ENCODE peak calls at places on chromosomes 13 and 19, in five cellular contexts. One of them, this sample, is unnamed.

GRCh38 chr19:40601061-40601973 is at the start of gene LTBP4:
- DNase-seq in GM23248: peak; percentile 75
- DNase-seq in HCT116: no peak
- DNase-seq in PC-3: no peak
- DNase-seq in neural progenitor cell: peak; percentile 72
- DNase-seq in this sample: no peak

GRCh38 chr19:53823380-53824120 is 564 bp downstream of the NLRP12 start:
- DNase-seq in neural progenitor cell: no peak
- DNase-seq in HCT116: no peak
- DNase-seq in PC-3: peak; percentile 16
- DNase-seq in GM23248: no peak
- DNase-seq in this sample: peak; percentile 53

GRCh38 chr19:45615795-45616708 is 14.0 kb upstream of the GPR4 start:
- DNase-seq in neural progenitor cell: peak; percentile 99
- DNase-seq in GM23248: peak; percentile 94
- DNase-seq in HCT116: peak; percentile 97
- DNase-seq in PC-3: peak; percentile 80
- DNase-seq in this sample: peak; percentile 80

GRCh38 chr13:48485447-48485846 is 47.4 kb downstream of the RCBTB2 start:
- DNase-seq in GM23248: no peak
- DNase-seq in HCT116: no peak
- DNase-seq in PC-3: no peak
- DNase-seq in neural progenitor cell: no peak
- DNase-seq in this sample: no peak

GRCh38 chr19:56837892-56838679 is 2.4 kb downstream of the PEG3 start:
- DNase-seq in GM23248: peak; percentile 60
- DNase-seq in HCT116: no peak
- DNase-seq in PC-3: peak; percentile 58
- DNase-seq in neural progenitor cell: no peak
- DNase-seq in this sample: no peak

GRCh38 chr19:4521170-4521887 is 3.0 kb upstream of the PLIN4 start:
- DNase-seq in neural progenitor cell: no peak
- DNase-seq in GM23248: no peak
- DNase-seq in PC-3: peak; percentile 22
- DNase-seq in HCT116: no peak
- DNase-seq in this sample: peak; percentile 57

GRCh38 chr13:42174344-42175162 is 97.4 kb upstream of the AKAP11 start:
- DNase-seq in PC-3: no peak
- DNase-seq in GM23248: peak; percentile 2
- DNase-seq in neural progenitor cell: no peak
- DNase-seq in HCT116: no peak
- DNase-seq in this sample: no peak

GRCh38 chr13:30870049-30870884 is 35.8 kb upstream of the MEDAG start:
- DNase-seq in GM23248: peak; percentile 99
- DNase-seq in PC-3: peak; percentile 46
- DNase-seq in HCT116: peak; percentile 79
- DNase-seq in neural progenitor cell: peak; percentile 11
- DNase-seq in this sample: peak; percentile 78

GRCh38 chr19:43534811-43535761 is 2.1 kb downstream of the ZNF575 start:
- DNase-seq in HCT116: no peak
- DNase-seq in GM23248: peak; percentile 71
- DNase-seq in neural progenitor cell: peak; percentile 92
- DNase-seq in PC-3: peak; percentile 17
- DNase-seq in this sample: no peak

GRCh38 chr13:100827489-100828000 is 152.9 kb upstream of the TMTC4 start:
- DNase-seq in neural progenitor cell: no peak
- DNase-seq in PC-3: peak; percentile 6
- DNase-seq in HCT116: no peak
- DNase-seq in GM23248: no peak
- DNase-seq in this sample: no peak

GRCh38 chr19:4722671-4723464 is 774 bp downstream of the DPP9 start:
- DNase-seq in GM23248: peak; percentile 87
- DNase-seq in PC-3: peak; percentile 42
- DNase-seq in neural progenitor cell: peak; percentile 10
- DNase-seq in HCT116: no peak
- DNase-seq in this sample: no peak

GRCh38 chr13:77896536-77896935 is 22.1 kb downstream of the EDNRB start:
- DNase-seq in GM23248: peak; percentile 86
- DNase-seq in HCT116: no peak
- DNase-seq in neural progenitor cell: no peak
- DNase-seq in PC-3: peak; percentile 36
- DNase-seq in this sample: no peak

GRCh38 chr19:16249826-16250434 is 52.2 kb downstream of the AP1M1 start:
- DNase-seq in GM23248: peak; percentile 50
- DNase-seq in neural progenitor cell: no peak
- DNase-seq in PC-3: no peak
- DNase-seq in HCT116: no peak
- DNase-seq in this sample: peak; percentile 28

GRCh38 chr13:44140146-44140545 is 233.5 kb upstream of the SERP2 start:
- DNase-seq in GM23248: no peak
- DNase-seq in HCT116: no peak
- DNase-seq in neural progenitor cell: peak; percentile 76
- DNase-seq in PC-3: no peak
- DNase-seq in this sample: no peak

GRCh38 chr13:26529441-26529840 is 28.0 kb upstream of the WASF3 start:
- DNase-seq in PC-3: peak; percentile 60
- DNase-seq in HCT116: no peak
- DNase-seq in GM23248: peak; percentile 66
- DNase-seq in neural progenitor cell: peak; percentile 78
- DNase-seq in this sample: peak; percentile 16

GRCh38 chr13:93284056-93284455 is 57.4 kb downstream of the GPC6 start:
- DNase-seq in neural progenitor cell: no peak
- DNase-seq in GM23248: no peak
- DNase-seq in PC-3: no peak
- DNase-seq in HCT116: no peak
- DNase-seq in this sample: no peak

DNA sequence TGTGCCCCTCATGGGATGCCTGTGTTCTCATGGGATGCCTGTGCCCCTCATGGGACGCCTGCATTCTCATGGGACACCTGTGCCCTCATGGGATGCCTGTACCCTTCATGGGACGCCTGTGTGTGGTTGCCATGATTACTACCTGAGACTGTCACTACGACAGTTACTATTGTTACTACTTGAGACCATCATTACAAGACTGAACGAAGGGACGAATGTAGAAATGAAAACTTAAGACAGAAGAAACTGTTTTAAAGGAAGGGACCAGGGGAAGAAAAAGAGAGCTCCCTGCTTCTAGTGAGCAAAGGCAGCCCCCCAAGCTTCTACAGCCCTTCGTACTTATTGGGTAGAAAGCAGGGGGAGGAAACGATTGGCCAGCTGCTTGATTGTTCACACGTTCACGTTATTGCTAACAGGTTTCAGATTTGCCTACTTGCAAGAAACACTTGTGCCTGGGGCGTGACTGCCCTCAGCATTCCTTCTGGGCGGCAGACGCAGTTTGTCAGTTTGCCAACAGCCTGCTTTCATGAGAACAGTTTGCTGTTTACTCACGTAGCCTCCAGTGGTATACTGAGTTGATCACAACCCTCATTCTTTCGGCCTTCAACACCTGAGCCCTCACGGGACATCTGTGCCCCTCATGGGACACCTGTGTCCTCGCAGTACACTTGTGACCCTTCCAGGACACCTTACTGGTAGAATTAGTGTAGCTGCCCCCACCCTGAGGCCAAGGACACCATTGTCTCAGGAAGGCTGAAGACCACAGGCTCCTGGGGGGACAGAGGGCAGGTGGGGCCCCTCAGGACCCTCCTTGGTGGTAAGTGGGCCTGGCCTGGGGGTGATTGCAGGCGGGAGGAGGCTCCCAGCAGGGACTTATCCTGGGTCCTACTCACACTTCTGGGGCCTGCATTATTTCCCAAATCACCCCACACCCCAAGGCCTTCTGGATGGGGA is 2.5 kb upstream of the S1PR4 start:
- DNase-seq in GM23248: peak; percentile 89
- DNase-seq in neural progenitor cell: no peak
- DNase-seq in PC-3: peak; percentile 91
- DNase-seq in HCT116: peak; percentile 65
- DNase-seq in this sample: peak; percentile 82
- H3K4me2 ChIP-seq in GM23248: peak overlapping the region; percentile 40
- H3K4me2 ChIP-seq in neural progenitor cell: no peak overlapping the region
- H3K4me2 ChIP-seq in PC-3: peak overlapping the region; percentile 77
- H3K4me2 ChIP-seq in HCT116: peak overlapping the region; percentile 80
- H3K4me2 ChIP-seq in this sample: peak overlapping the region; percentile 71

DNA sequence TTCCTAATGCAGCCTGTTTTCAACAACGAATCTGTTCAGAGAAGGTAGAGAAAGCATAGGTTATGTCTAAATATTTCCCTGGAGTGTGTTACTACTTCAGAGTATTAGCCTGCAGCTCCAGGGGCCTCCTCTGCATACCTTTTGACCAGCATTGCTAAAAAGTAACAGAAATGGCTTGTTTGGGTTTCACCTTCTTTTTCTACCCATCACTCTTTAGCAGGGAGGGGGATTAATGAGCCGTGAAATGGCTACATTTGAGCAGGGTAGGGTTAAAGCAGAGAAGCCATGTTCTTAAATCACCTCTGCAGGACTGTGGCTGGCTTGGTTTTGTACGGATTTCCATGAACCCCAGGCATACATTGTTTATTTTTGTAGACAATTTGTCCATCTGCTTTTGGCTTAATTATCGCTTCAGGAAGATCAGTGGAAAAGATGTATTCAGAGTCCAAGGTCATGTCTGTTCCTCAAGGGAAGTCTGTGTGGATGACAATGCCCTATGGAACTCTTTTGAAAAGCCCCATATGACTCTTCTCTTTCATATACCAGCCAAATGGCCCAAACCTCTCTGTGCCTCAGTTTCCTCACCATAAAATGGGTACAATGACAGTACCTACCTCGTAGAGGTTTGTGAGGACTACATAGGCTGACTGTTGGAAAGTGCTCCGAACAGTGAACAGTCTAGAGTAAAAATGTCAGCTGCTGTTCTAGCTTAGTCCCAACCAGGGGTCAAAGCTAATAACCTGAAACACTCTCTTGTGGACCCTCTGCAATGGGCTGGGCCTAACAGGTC is 104.4 kb downstream of the COL4A2 start:
- DNase-seq in GM23248: no peak
- DNase-seq in HCT116: no peak
- DNase-seq in neural progenitor cell: no peak
- DNase-seq in PC-3: no peak
- DNase-seq in this sample: no peak
- H2AFZ ChIP-seq in GM23248: no peak overlapping the region
- H2AFZ ChIP-seq in HCT116: peak overlapping the region; percentile 97
- H2AFZ ChIP-seq in neural progenitor cell: no peak overlapping the region
- H2AFZ ChIP-seq in PC-3: no peak overlapping the region
- H2AFZ ChIP-seq in this sample: no peak overlapping the region

DNA sequence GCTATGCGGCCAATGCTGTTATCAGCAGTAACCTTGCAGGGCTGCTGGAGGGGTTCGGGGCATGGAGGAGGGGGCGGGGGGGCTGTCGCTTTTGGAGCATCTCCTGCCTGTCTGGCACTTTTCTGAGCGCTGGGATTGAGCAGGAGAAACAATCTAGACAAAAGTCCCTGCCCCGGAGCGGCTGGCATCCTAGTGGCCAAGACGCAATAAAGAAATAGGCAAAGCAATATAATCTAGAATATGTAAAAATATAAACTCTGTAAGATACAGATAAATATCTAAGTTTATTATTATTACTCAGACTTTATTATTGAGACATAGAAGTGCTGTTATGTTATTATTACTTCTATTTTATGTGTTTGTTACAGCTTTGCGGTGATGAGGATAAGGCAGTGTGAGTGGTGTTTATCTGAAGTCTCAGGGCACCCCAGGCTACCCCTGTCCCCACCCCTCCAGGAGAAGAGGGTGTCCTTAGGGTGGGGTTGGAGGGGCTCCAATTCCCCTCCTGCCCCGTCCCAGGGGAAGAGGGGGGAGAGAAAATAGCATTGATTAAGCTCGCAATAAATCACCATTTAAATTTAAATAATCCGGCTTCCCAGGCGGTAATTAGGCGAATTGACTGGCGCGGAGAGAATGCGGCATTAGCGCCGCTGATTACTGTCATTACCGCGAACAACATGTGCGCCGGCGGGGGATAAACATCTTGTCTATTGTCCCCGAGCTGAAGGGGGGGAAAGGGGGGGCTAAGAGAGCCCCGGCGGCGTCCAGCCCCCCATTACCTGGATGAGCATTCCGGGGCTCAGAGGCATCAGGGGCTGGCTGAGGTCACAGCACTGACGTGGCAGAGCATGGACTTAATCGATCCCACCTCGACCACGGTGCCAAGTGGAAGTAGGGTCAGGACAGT is 3.2 kb downstream of the NPAS1 start:
- DNase-seq in GM23248: no peak
- DNase-seq in PC-3: no peak
- DNase-seq in neural progenitor cell: peak; percentile 86
- DNase-seq in HCT116: no peak
- DNase-seq in this sample: peak; percentile 23
- TF ChIP-seq EZH2 in GM23248: no peak
- TF ChIP-seq EZH2 in PC-3: peak; percentile 63
- TF ChIP-seq EZH2 in neural progenitor cell: peak; percentile 0
- TF ChIP-seq EZH2 in HCT116: no peak
- TF ChIP-seq EZH2 in this sample: no peak

GRCh38 chr19:49421039-49421877 is 2.0 kb downstream of the PTH2 start:
- DNase-seq in PC-3: peak; percentile 47
- DNase-seq in neural progenitor cell: peak; percentile 98
- DNase-seq in GM23248: peak; percentile 80
- DNase-seq in HCT116: no peak
- DNase-seq in this sample: no peak

GRCh38 chr19:49421878-49422202 is 1.4 kb downstream of the PTH2 start:
- DNase-seq in GM23248: no peak
- DNase-seq in HCT116: no peak
- DNase-seq in PC-3: no peak
- DNase-seq in neural progenitor cell: no peak
- DNase-seq in this sample: no peak

GRCh38 chr19:49423278-49423984 is at the start of gene PTH2:
- DNase-seq in HCT116: no peak
- DNase-seq in GM23248: no peak
- DNase-seq in neural progenitor cell: no peak
- DNase-seq in PC-3: no peak
- DNase-seq in this sample: no peak

GRCh38 chr19:49423985-49424303 is 703 bp upstream of the PTH2 start:
- DNase-seq in GM23248: no peak
- DNase-seq in HCT116: no peak
- DNase-seq in PC-3: no peak
- DNase-seq in neural progenitor cell: no peak
- DNase-seq in this sample: no peak

DNA sequence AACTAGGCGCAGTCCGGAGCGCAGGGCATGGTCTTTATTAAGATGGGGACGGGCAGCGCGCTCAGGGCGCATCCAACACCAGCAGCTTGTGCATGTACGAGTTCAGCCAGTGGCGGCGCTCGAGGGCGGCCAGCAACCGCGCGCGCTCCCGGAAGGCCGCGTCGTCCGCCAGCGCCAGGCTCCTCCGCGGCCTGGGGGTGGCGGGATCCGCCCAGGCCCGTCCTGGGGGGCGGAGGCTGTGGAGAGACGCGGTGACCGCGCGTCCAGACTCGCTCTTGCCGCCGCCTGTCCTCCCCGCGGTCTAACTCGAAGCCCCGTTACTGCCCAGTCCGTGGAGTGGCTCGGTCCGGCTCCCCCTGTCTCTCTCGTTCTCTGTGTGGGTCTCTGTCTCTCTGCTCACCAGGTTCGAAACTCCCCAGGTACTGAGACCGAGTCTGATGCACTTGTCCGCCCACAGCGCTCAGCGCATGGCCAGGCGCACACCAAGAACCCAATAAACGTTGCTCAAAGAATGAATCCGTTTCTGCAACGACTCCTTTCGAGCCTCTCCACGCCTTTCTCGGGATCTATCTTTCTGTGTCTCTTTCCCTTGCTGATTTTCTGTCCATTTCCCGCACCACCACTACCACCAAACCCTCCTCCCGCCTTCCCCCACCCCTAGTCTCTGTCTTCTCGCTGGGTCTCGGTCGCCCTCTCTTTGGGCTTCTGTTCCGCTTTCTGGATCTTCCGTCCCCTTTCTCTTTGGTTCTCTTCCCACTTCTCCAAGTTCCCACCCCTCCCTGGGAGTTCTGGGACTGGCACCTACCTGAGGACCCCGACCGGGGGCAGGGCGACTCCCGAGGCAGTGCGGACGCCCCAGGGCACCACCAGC is 599 bp downstream of the PTH2 start:
- DNase-seq in GM23248: peak; percentile 63
- DNase-seq in PC-3: no peak
- DNase-seq in neural progenitor cell: peak; percentile 92
- DNase-seq in HCT116: no peak
- DNase-seq in this sample: no peak
- H3K4me2 ChIP-seq in GM23248: peak overlapping the region; percentile 21
- H3K4me2 ChIP-seq in PC-3: no peak overlapping the region
- H3K4me2 ChIP-seq in neural progenitor cell: peak overlapping the region; percentile 69
- H3K4me2 ChIP-seq in HCT116: no peak overlapping the region
- H3K4me2 ChIP-seq in this sample: no peak overlapping the region